ENCODE peak calls at places on chromosome 17, in ten cellular contexts. Y is psoas muscle; E is body of pancreas; A is thoracic aorta; C is LNCaP clone FGC; M is AG10803; G is CD8-positive, alpha-beta T cell; I is lung; Z is aorta; V is heart left ventricle. N is an unnamed sample.

GRCh38 chr17:2423271-2423670 is 22.4 kb upstream of the MNT start:
- DNase-seq in G (no peak), Y (no peak), A (no peak), E (no peak), Z (no peak), M (no peak), I (no peak), C (no peak), V (no peak), N (no peak)

GRCh38 chr17:66383353-66383752 is 80.9 kb downstream of the PRKCA start:
- DNase-seq in I (no peak), E (no peak), M (peak; percentile 95), Y (no peak), Z (no peak), C (no peak), A (no peak), V (no peak), G (no peak), N (no peak)

GRCh38 chr17:57868007-57868774 is 18.3 kb upstream of the MRPS23 start:
- DNase-seq in E (peak; percentile 89), Z (peak; percentile 96), G (no peak), Y (peak; percentile 88), A (peak; percentile 69), C (no peak), M (peak; percentile 93), I (peak; percentile 67), V (peak; percentile 87), N (peak; percentile 72)

GRCh38 chr17:30426292-30426691 is 47.6 kb downstream of the CPD start:
- DNase-seq in V (no peak), A (no peak), Z (no peak), Y (no peak), G (no peak), E (no peak), M (no peak), I (no peak), C (no peak), N (no peak)

GRCh38 chr17:2239882-2240430 is 63.6 kb downstream of the SMG6 start:
- DNase-seq in E (peak; percentile 33), I (no peak), Z (peak; percentile 89), V (no peak), A (peak; percentile 55), M (peak; percentile 84), G (peak; percentile 35), Y (peak; percentile 72), C (no peak), N (no peak)

GRCh38 chr17:71830916-71831315 is 289.9 kb upstream of the SOX9 start:
- DNase-seq in Z (no peak), E (no peak), I (no peak), M (no peak), A (no peak), C (no peak), Y (no peak), V (no peak), G (no peak), N (no peak)

GRCh38 chr17:58913552-58913951 is 157.9 kb downstream of the PPM1E start:
- DNase-seq in E (no peak), G (no peak), M (no peak), C (no peak), A (no peak), Y (no peak), Z (no peak), I (no peak), V (no peak), N (no peak)

GRCh38 chr17:67469208-67469980 is 92.3 kb downstream of the PITPNC1 start:
- DNase-seq in I (no peak), Y (no peak), E (no peak), V (peak; percentile 63), Z (no peak), C (no peak), A (no peak), M (no peak), G (peak; percentile 64), N (no peak)

GRCh38 chr17:29722411-29723198 is 99.9 kb upstream of the CORO6 start:
- DNase-seq in C (no peak), V (no peak), E (peak; percentile 82), Y (no peak), Z (no peak), A (no peak), M (peak; percentile 92), G (peak; percentile 73), I (peak; percentile 56), N (peak; percentile 85)

GRCh38 chr17:3959295-3959899 is 4.8 kb downstream of the ATP2A3 start:
- DNase-seq in V (no peak), G (no peak), A (no peak), E (peak; percentile 56), Z (no peak), M (peak; percentile 9), C (no peak), I (no peak), Y (no peak), N (no peak)

GRCh38 chr17:19398301-19399181 is 11.6 kb upstream of the MFAP4 start:
- DNase-seq in I (peak; percentile 71), C (no peak), M (peak; percentile 29), G (no peak), V (peak; percentile 59), E (peak; percentile 60), A (peak; percentile 70), Y (peak; percentile 66), Z (peak; percentile 81), N (no peak)

GRCh38 chr17:49521521-49522185 is 26.6 kb downstream of the NGFR start:
- DNase-seq in Y (no peak), E (peak; percentile 27), C (no peak), G (no peak), V (no peak), I (no peak), A (no peak), M (no peak), Z (peak; percentile 25), N (no peak)

GRCh38 chr17:59840329-59840907 is 52.3 kb downstream of the TUBD1 start:
- DNase-seq in M (peak; percentile 56), G (no peak), E (no peak), C (no peak), A (no peak), Z (no peak), I (no peak), V (no peak), Y (no peak), N (no peak)

DNA sequence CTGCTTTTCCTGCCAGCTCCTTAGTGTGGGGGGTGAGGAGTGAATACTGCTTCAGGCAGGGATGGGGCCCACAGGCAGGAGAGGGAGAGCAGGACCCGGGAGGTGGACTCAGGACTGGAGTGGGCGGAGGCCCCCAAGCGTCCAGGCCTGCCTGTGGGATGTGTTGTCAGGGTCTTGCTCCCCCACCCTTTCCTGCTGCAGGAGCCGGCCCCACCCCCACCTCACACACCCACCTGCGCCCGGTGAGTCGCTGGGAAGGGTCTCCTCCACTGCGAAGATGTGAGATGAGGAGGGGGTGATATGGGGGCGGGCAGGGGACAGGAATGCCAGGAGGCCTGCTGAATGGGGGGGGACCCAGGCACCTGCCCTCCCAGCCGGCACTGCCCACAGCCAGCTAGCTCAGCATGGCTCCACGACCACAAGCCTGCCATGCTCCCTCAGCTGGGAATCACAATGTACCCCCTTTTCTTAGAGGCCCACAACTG is 1.1 kb downstream of the FAM171A2 start:
- DNase-seq in A (no peak), M (no peak), C (no peak), Z (no peak), V (no peak), E (no peak), G (no peak), Y (no peak), I (no peak), N (no peak)
- H3K4me3 ChIP-seq in A (peak overlapping the region; percentile 90), M (peak overlapping the region; percentile 66), C (peak overlapping the region; percentile 59), Z (no peak overlapping the region), V (peak overlapping the region; percentile 70), E (no peak overlapping the region), G (no peak overlapping the region), Y (peak overlapping the region; percentile 71), I (no peak overlapping the region), N (peak overlapping the region; percentile 65)

DNA sequence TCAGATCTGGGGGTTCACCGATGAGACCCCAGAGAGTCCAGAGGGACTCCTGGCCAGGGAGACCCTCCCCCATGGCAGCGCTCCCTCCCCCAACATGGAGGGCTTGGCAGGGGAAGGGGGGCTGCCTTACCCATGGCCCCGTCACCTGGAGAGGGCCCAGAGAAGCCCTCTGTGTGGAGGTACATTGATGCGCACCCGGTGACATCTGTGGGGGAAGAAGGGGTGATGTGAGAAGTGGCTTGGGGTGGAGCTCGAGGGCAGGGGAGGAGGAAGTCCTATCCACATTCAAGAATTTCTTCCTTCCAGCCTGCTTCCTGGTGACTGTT is 16.2 kb downstream of the ETV4 start:
- DNase-seq in C (no peak), I (no peak), V (no peak), Z (no peak), G (no peak), M (no peak), A (no peak), Y (no peak), E (no peak), N (no peak)
- H3K4me3 ChIP-seq in C (no peak overlapping the region), I (no peak overlapping the region), V (peak overlapping the region; percentile 36), Z (no peak overlapping the region), G (no peak overlapping the region), M (no peak overlapping the region), A (peak overlapping the region; percentile 40), Y (no peak overlapping the region), E (no peak overlapping the region), N (no peak overlapping the region)

GRCh38 chr17:38673714-38674012 is 1.1 kb downstream of the EPOP start:
- DNase-seq in V (no peak), M (no peak), C (no peak), E (peak; percentile 15), I (no peak), Y (peak; percentile 32), Z (peak; percentile 79), G (no peak), A (no peak), N (no peak)
- H3K4me3 ChIP-seq in V (peak overlapping the region; percentile 66), M (no peak overlapping the region), C (peak overlapping the region; percentile 66), E (peak overlapping the region; percentile 38), I (no peak overlapping the region), Y (peak overlapping the region; percentile 74), Z (no peak overlapping the region), G (peak overlapping the region; percentile 58), A (peak overlapping the region; percentile 82), N (peak overlapping the region; percentile 68)

GRCh38 chr17:18187226-18187625 is 3.6 kb downstream of the ALKBH5 start:
- DNase-seq in I (no peak), G (no peak), M (peak; percentile 42), A (no peak), E (no peak), Z (no peak), C (no peak), V (no peak), Y (no peak), N (no peak)
- H3K4me3 ChIP-seq in I (peak overlapping the region; percentile 34), G (peak overlapping the region; percentile 58), M (peak overlapping the region; percentile 90), A (peak overlapping the region; percentile 93), E (no peak overlapping the region), Z (peak overlapping the region; percentile 45), C (peak overlapping the region; percentile 74), V (peak overlapping the region; percentile 91), Y (peak overlapping the region; percentile 96), N (no peak overlapping the region)

GRCh38 chr17:40316571-40317344 is 7.8 kb downstream of the RARA start:
- DNase-seq in E (peak; percentile 67), V (peak; percentile 88), C (no peak), I (no peak), M (peak; percentile 87), A (no peak), G (no peak), Y (peak; percentile 75), Z (peak; percentile 92), N (no peak)
- H3K4me3 ChIP-seq in E (no peak overlapping the region), V (peak overlapping the region; percentile 88), C (no peak overlapping the region), I (no peak overlapping the region), M (peak overlapping the region; percentile 68), A (peak overlapping the region; percentile 99), G (no peak overlapping the region), Y (peak overlapping the region; percentile 95), Z (no peak overlapping the region), N (no peak overlapping the region)

DNA sequence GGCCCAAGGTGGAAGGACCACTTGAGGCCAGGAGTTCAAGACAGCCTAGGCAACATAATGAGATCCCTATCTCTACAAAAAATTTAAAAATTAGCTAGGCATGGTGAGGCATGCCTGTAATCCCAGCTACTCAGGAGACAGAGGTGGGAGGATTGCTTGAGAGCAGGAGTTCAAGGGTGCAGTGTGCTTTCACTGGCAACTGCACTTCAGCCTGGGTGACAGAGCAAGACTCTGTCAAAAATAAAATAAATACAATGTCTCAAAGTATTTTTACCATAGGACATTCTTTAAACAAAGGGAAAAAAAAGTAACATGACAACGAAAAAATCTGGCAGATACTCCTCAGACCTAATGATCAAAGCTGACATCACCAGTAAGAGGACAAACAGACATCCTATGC is 72.6 kb downstream of the FBXL20 start:
- DNase-seq in M (no peak), Y (no peak), C (no peak), A (no peak), I (no peak), G (no peak), E (no peak), V (no peak), Z (no peak), N (no peak)
- H3K4me3 ChIP-seq in M (no peak overlapping the region), Y (no peak overlapping the region), C (no peak overlapping the region), A (no peak overlapping the region), I (no peak overlapping the region), G (no peak overlapping the region), E (no peak overlapping the region), V (no peak overlapping the region), Z (no peak overlapping the region), N (no peak overlapping the region)